ENCODE peak calls at places on chromosome X, in eight cellular contexts. A, R, N, J, U, V, X and O are unnamed samples. For H3K4me1, the result is how much of the 10 kb centered on the place peaks cover.

GRCh38 chrX:39677585-39677984 is 420.2 kb downstream of the BCOR start:
- DNase-seq in A (no peak), R (no peak), N (no peak), J (peak), U (no peak), V (no peak), X (no peak), O (no peak)

GRCh38 chrX:20746690-20747089 is 480.0 kb upstream of the RPS6KA3 start:
- DNase-seq in A (no peak), R (no peak), N (no peak), J (no peak), U (no peak), V (no peak), X (no peak), O (no peak)

GRCh38 chrX:11591712-11592351 is 73.9 kb downstream of the ARHGAP6 start:
- DNase-seq in A (no peak), R (no peak), N (no peak), J (no peak), U (peak), V (no peak), X (no peak), O (no peak)

GRCh38 chrX:151920101-151920500 is 7.4 kb downstream of the MAGEA4 start:
- DNase-seq in A (no peak), R (no peak), N (no peak), J (no peak), U (no peak), V (no peak), X (no peak), O (no peak)

GRCh38 chrX:81308086-81308852 is 106.4 kb downstream of the SH3BGRL start:
- DNase-seq in A (no peak), R (no peak), N (no peak), J (no peak), U (no peak), V (no peak), X (no peak), O (no peak)

GRCh38 chrX:31224321-31225012 is 152.6 kb upstream of the FTHL17 start:
- DNase-seq in A (no peak), R (no peak), N (no peak), J (no peak), U (no peak), V (no peak), X (no peak), O (no peak)

GRCh38 chrX:34371740-34372139 is 239.6 kb upstream of the FAM47A start:
- DNase-seq in A (no peak), R (no peak), N (peak), J (no peak), U (no peak), V (no peak), X (no peak), O (no peak)

GRCh38 chrX:63058204-63058603 is 292.9 kb downstream of the SPIN4 start:
- DNase-seq in A (no peak), R (no peak), N (no peak), J (no peak), U (no peak), V (no peak), X (no peak), O (no peak)

GRCh38 chrX:129793604-129794191 is 13.9 kb downstream of the SASH3 start:
- DNase-seq in A (no peak), R (no peak), N (no peak), J (no peak), U (no peak), V (no peak), X (no peak), O (no peak)

GRCh38 chrX:138858438-138858837 is 146.9 kb upstream of the FGF13 start:
- DNase-seq in A (no peak), R (no peak), N (no peak), J (no peak), U (no peak), V (no peak), X (peak), O (no peak)

GRCh38 chrX:64218023-64218422 is 12.4 kb downstream of the ASB12 start:
- DNase-seq in A (no peak), R (no peak), N (no peak), J (no peak), U (no peak), V (no peak), X (no peak), O (no peak)

GRCh38 chrX:132818638-132819037 is 139.8 kb downstream of the HS6ST2 start:
- DNase-seq in A (no peak), R (no peak), N (no peak), J (no peak), U (peak), V (no peak), X (no peak), O (no peak)

GRCh38 chrX:103704863-103705262 is 5.8 kb upstream of the TMEM31 start:
- DNase-seq in A (no peak), R (no peak), N (no peak), J (no peak), U (no peak), V (no peak), X (no peak), O (no peak)

GRCh38 chrX:57286507-57287251 is at the start of gene FAAH2:
- DNase-seq in A (no peak), R (peak), N (peak), J (peak), U (peak), V (peak), X (peak), O (no peak)

GRCh38 chrX:132820675-132821074 is 137.8 kb downstream of the HS6ST2 start:
- DNase-seq in A (no peak), R (no peak), N (no peak), J (no peak), U (no peak), V (no peak), X (no peak), O (no peak)

GRCh38 chrX:42755820-42756219 is 22.1 kb downstream of the PPP1R2C start:
- DNase-seq in A (no peak), R (no peak), N (peak), J (no peak), U (no peak), V (no peak), X (peak), O (no peak)

GRCh38 chrX:77160301-77160700 is 286.9 kb upstream of the FGF16 start:
- DNase-seq in A (no peak), R (no peak), N (no peak), J (no peak), U (peak), V (no peak), X (peak), O (peak)

GRCh38 chrX:29652484-29652883 is 562.9 kb upstream of the MAGEB2 start:
- DNase-seq in A (no peak), R (no peak), N (no peak), J (no peak), U (peak), V (no peak), X (peak), O (no peak)

GRCh38 chrX:45767021-45767491 is 566.4 kb upstream of the DIPK2B start:
- DNase-seq in A (no peak), R (no peak), N (no peak), J (no peak), U (no peak), V (no peak), X (peak), O (no peak)

GRCh38 chrX:45762699-45763647 is 562.3 kb upstream of the DIPK2B start:
- DNase-seq in A (no peak), R (no peak), N (no peak), J (no peak), U (no peak), V (no peak), X (peak), O (no peak)

GRCh38 chrX:45768666-45769065 is 568.0 kb upstream of the DIPK2B start:
- DNase-seq in A (no peak), R (no peak), N (no peak), J (no peak), U (no peak), V (no peak), X (no peak), O (no peak)

GRCh38 chrX:45765281-45765680 is 564.6 kb upstream of the DIPK2B start:
- DNase-seq in A (no peak), R (no peak), N (no peak), J (no peak), U (no peak), V (no peak), X (no peak), O (no peak)

GRCh38 chrX:45765726-45766125 is 565.0 kb upstream of the DIPK2B start:
- DNase-seq in A (no peak), R (no peak), N (no peak), J (no peak), U (no peak), V (no peak), X (peak), O (no peak)
- H3K4me1 ChIP-seq in A (under half), R (under half), N (under half), J (under half), U (under half), V (under half), X (under half), O (under half)

GRCh38 chrX:69151898-69152297 is 13.4 kb downstream of the PJA1 start:
- DNase-seq in A (no peak), R (no peak), N (no peak), J (no peak), U (no peak), V (no peak), X (no peak), O (no peak)
- H3K4me1 ChIP-seq in A (under half), R (under half), N (under half), J (under half), U (under half), V (under half), X (under half), O (under half)

DNA sequence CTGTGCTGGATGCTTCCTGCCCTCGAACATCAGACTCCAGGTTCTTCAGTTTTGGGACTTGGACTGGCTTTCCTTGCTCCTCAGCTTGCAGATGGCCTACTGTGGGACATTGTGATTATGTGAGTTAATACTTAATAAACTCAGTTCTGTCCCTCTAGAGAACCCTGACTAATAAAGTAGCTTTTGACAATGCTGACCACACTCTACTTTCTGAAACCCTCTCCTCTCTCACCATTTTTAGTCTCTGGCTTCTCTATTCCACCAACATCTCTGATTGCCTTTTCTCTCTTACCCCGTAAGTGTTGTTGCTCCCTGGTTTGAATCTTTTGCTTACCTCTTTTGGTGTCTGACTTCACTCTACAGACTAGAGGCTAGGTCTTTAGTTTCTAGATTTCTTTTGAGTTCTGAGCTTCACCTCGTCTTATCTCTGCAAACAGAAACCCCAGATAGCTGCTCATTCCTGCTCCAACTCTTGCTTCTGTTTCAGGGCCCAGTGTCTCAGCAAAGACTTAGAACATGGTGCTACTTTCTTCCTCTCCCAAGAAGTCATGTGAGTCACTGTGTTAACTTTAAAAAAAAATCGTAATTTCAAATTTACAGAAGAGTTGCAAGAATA is 11.4 kb downstream of the TMSB4X start:
- DNase-seq in A (no peak), R (no peak), N (no peak), J (no peak), U (no peak), V (no peak), X (no peak), O (no peak)
- H3K4me1 ChIP-seq in A (under half), R (under half), N (under half), J (under half), U (under half), V (under half), X (under half), O (under half)

GRCh38 chrX:13081385-13082285 is 37.2 kb upstream of the FAM9C start:
- DNase-seq in A (no peak), R (no peak), N (no peak), J (no peak), U (no peak), V (no peak), X (no peak), O (no peak)

GRCh38 chrX:13085533-13085932 is 41.1 kb upstream of the FAM9C start:
- DNase-seq in A (no peak), R (no peak), N (no peak), J (no peak), U (no peak), V (peak), X (no peak), O (no peak)

GRCh38 chrX:13084611-13085010 is 40.2 kb upstream of the FAM9C start:
- DNase-seq in A (no peak), R (no peak), N (no peak), J (no peak), U (no peak), V (no peak), X (no peak), O (no peak)

GRCh38 chrX:13080128-13080795 is 35.8 kb upstream of the FAM9C start:
- DNase-seq in A (no peak), R (no peak), N (no peak), J (no peak), U (no peak), V (no peak), X (no peak), O (no peak)

GRCh38 chrX:13082286-13083065 is 38.1 kb upstream of the FAM9C start:
- DNase-seq in A (no peak), R (no peak), N (no peak), J (no peak), U (no peak), V (no peak), X (no peak), O (no peak)
- H3K4me1 ChIP-seq in A (under half), R (under half), N (under half), J (under half), U (under half), V (under half), X (under half), O (under half)

GRCh38 chrX:10119399-10119990 is 37.3 kb upstream of the CLCN4 start:
- DNase-seq in A (peak), R (peak), N (peak), J (peak), U (peak), V (peak), X (peak), O (peak)
- H3K4me1 ChIP-seq in A (under half), R (under half), N (under half), J (under half), U (under half), V (under half), X (under half), O (under half)

GRCh38 chrX:133983974-133984578 is 1.3 kb downstream of the GPC3 start:
- DNase-seq in A (no peak), R (no peak), N (no peak), J (no peak), U (peak), V (no peak), X (no peak), O (no peak)
- H3K4me1 ChIP-seq in A (under half), R (under half), N (under half), J (under half), U (under half), V (under half), X (under half), O (under half)